ENCODE peak calls at places on chromosome 10, in eight cellular contexts. M, T, F, L, G, I, H and D are unnamed samples.

GRCh38 chr10:131802156-131802915 is 98.5 kb upstream of the PPP2R2D start:
- DNase-seq in M (no peak), T (no peak), F (no peak), L (no peak), G (no peak), I (no peak), H (no peak), D (no peak)

GRCh38 chr10:69401416-69401815 is 15.3 kb downstream of the TACR2 start:
- DNase-seq in M (no peak), T (no peak), F (no peak), L (no peak), G (no peak), I (no peak), H (no peak), D (no peak)

GRCh38 chr10:43827853-43828252 is 179.2 kb upstream of the ZNF32 start:
- DNase-seq in M (no peak), T (no peak), F (no peak), L (no peak), G (no peak), I (no peak), H (no peak), D (no peak)

GRCh38 chr10:49183596-49184542 is 4.3 kb downstream of the TMEM273 start:
- DNase-seq in M (no peak), T (no peak), F (no peak), L (no peak), G (no peak), I (no peak), H (no peak), D (no peak)

GRCh38 chr10:25076501-25077197 is 60.2 kb downstream of the THNSL1 start:
- DNase-seq in M (no peak), T (peak), F (no peak), L (no peak), G (no peak), I (no peak), H (peak), D (no peak)

GRCh38 chr10:71266147-71266917 is 52.7 kb upstream of the SLC29A3 start:
- DNase-seq in M (no peak), T (peak), F (peak), L (no peak), G (no peak), I (no peak), H (peak), D (peak)

GRCh38 chr10:77552252-77552651 is 85.4 kb downstream of the KCNMA1 start:
- DNase-seq in M (no peak), T (no peak), F (no peak), L (no peak), G (no peak), I (no peak), H (no peak), D (no peak)

GRCh38 chr10:99292159-99292558 is 37.0 kb upstream of the CNNM1 start:
- DNase-seq in M (no peak), T (peak), F (no peak), L (no peak), G (no peak), I (peak), H (peak), D (peak)

GRCh38 chr10:113381906-113382562 is 170.8 kb upstream of the HABP2 start:
- DNase-seq in M (no peak), T (peak), F (no peak), L (peak), G (no peak), I (peak), H (peak), D (no peak)

GRCh38 chr10:102815790-102816549 is 21.2 kb downstream of the CYP17A1 start:
- DNase-seq in M (no peak), T (peak), F (no peak), L (no peak), G (no peak), I (no peak), H (peak), D (no peak)

GRCh38 chr10:44413416-44413815 is 28.5 kb upstream of the CXCL12 start:
- DNase-seq in M (no peak), T (peak), F (no peak), L (no peak), G (no peak), I (no peak), H (no peak), D (no peak)

GRCh38 chr10:14918964-14919363 is 34.9 kb downstream of the DCLRE1C start:
- DNase-seq in M (no peak), T (peak), F (no peak), L (peak), G (no peak), I (no peak), H (no peak), D (no peak)

GRCh38 chr10:103168436-103168835 is 24.6 kb downstream of the NT5C2 start:
- DNase-seq in M (no peak), T (peak), F (no peak), L (no peak), G (no peak), I (peak), H (peak), D (no peak)

GRCh38 chr10:23148214-23148613 is 43.9 kb upstream of the PTF1A start:
- DNase-seq in M (no peak), T (no peak), F (no peak), L (no peak), G (no peak), I (no peak), H (no peak), D (no peak)

GRCh38 chr10:73772280-73773151 is 9.3 kb upstream of the CHCHD1 start:
- DNase-seq in M (peak), T (peak), F (peak), L (peak), G (peak), I (peak), H (peak), D (peak)

GRCh38 chr10:91043173-91043910 is 122.5 kb upstream of the ANKRD1 start:
- DNase-seq in M (peak), T (no peak), F (peak), L (peak), G (peak), I (peak), H (peak), D (peak)

GRCh38 chr10:72630144-72630543 is 4.3 kb upstream of the MICU1 start:
- DNase-seq in M (no peak), T (no peak), F (no peak), L (no peak), G (no peak), I (peak), H (no peak), D (no peak)

GRCh38 chr10:110775022-110775379 is 96.7 kb upstream of the PDCD4 start:
- DNase-seq in M (no peak), T (no peak), F (peak), L (no peak), G (peak), I (peak), H (no peak), D (peak)

GRCh38 chr10:6299743-6300105 is 97.0 kb downstream of the PFKFB3 start:
- DNase-seq in M (no peak), T (no peak), F (no peak), L (no peak), G (no peak), I (no peak), H (no peak), D (no peak)

GRCh38 chr10:28668363-28669226 is 8.7 kb upstream of the BAMBI start:
- DNase-seq in M (peak), T (peak), F (no peak), L (no peak), G (no peak), I (no peak), H (peak), D (peak)

GRCh38 chr10:34176351-34176750 is 638.7 kb downstream of the PARD3 start:
- DNase-seq in M (no peak), T (no peak), F (no peak), L (no peak), G (no peak), I (no peak), H (no peak), D (no peak)

GRCh38 chr10:49601857-49602256 is 8.3 kb upstream of the SLC18A3 start:
- DNase-seq in M (no peak), T (peak), F (no peak), L (no peak), G (no peak), I (peak), H (peak), D (no peak)

GRCh38 chr10:48192916-48193450 is 81.5 kb downstream of the FRMPD2 start:
- DNase-seq in M (no peak), T (no peak), F (no peak), L (no peak), G (no peak), I (no peak), H (no peak), D (no peak)

GRCh38 chr10:133526957-133527588 is at the start of gene CYP2E1:
- DNase-seq in M (no peak), T (no peak), F (no peak), L (no peak), G (no peak), I (no peak), H (no peak), D (no peak)

GRCh38 chr10:4397337-4397736 is 428.7 kb upstream of the AKR1E2 start:
- DNase-seq in M (no peak), T (no peak), F (no peak), L (no peak), G (no peak), I (no peak), H (no peak), D (no peak)

GRCh38 chr10:3691482-3691881 is 93.5 kb downstream of the KLF6 start:
- DNase-seq in M (no peak), T (peak), F (no peak), L (no peak), G (no peak), I (no peak), H (no peak), D (no peak)

GRCh38 chr10:21314234-21314633 is 211.2 kb downstream of the SKIDA1 start:
- DNase-seq in M (peak), T (peak), F (peak), L (no peak), G (no peak), I (no peak), H (no peak), D (no peak)

GRCh38 chr10:119724630-119725549 is 960 bp upstream of the INPP5F start:
- DNase-seq in M (no peak), T (peak), F (peak), L (peak), G (no peak), I (no peak), H (peak), D (no peak)

GRCh38 chr10:112988839-112989406 is 38.9 kb downstream of the TCF7L2 start:
- DNase-seq in M (no peak), T (no peak), F (no peak), L (no peak), G (no peak), I (no peak), H (no peak), D (no peak)

DNA sequence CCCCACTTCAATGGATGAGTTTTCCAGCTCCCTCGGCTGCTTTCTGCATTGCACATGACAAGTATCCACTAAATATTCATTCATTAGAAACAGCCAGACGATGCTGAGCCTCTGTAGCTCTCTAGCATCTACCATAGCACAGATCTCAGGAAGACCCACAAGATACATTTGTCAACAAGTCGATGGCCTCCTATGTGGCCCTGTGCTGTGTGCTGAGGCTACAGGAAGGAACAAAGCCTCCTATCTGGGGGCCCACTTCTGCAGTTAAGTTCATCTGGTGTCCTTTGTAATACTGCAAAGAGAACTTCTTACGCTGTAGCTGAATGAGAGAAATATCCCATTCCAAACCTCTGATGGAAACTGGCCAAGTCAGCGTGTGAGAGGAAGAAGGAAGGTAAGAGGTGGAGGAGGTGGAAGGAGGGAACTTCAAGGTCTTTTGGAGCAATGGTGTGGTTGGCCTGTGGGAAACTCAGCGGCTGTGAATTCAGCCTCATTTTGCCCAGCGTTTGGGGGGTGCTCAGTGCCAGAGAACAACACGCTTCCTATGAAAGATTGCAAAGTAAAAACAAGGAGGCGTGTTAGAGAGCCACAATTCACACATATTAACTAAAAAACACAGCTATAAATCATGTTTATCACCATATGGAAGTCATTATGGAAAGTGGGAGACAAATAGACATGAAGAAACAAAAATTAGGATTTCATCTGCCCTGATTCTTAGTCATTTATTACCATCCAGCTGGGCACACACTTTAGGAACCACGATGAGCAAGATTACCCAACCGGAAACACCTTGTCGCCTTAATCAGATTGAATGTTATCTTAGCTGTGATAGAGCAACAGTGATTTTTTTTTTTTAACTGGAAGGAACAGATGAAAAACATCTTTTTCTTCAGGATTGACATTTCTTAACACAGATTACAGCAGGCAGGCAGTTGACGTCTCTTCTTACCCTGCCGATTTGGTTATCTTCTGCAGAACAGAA is 62.2 kb upstream of the USP6NL start:
- DNase-seq in M (no peak), T (no peak), F (no peak), L (no peak), G (no peak), I (no peak), H (peak), D (no peak)
- H3K4me3 ChIP-seq in M (no peak), T (no peak), F (no peak), L (no peak), G (no peak), I (no peak), H (no peak), D (no peak)

DNA sequence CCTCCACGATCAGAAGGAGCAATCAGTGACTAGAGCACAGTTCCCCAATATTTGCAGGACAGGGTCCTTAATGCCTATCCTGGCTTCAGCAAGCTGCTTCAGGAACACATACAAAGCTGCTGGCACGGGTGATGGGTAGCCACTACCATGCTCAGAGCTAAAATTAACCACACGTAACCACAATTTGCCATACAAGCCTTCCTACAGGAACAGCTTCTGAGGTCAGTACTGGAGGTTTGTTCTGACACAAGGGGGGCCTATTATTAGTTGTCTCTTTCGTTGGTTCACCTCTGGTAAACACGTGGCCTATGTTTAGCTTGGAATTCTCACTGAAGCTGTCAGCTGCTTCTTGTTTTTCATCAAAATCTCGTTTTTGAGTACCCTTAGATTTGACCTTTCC is 41.1 kb downstream of the ZNF248 start:
- DNase-seq in M (no peak), T (no peak), F (no peak), L (no peak), G (no peak), I (no peak), H (no peak), D (no peak)
- H3K4me2 ChIP-seq in M (no peak), T (no peak), F (no peak), L (no peak), G (no peak), I (no peak), H (no peak), D (no peak)

GRCh38 chr10:8036521-8037198 is 17.8 kb upstream of the GATA3 start:
- DNase-seq in M (no peak), T (no peak), F (no peak), L (no peak), G (no peak), I (no peak), H (no peak), D (no peak)

GRCh38 chr10:8039323-8039922 is 15.1 kb upstream of the GATA3 start:
- DNase-seq in M (peak), T (no peak), F (no peak), L (no peak), G (no peak), I (no peak), H (no peak), D (no peak)

GRCh38 chr10:8035641-8036520 is 18.6 kb upstream of the GATA3 start:
- DNase-seq in M (peak), T (no peak), F (no peak), L (no peak), G (no peak), I (no peak), H (no peak), D (no peak)

GRCh38 chr10:8037941-8038894 is 16.3 kb upstream of the GATA3 start:
- DNase-seq in M (peak), T (no peak), F (no peak), L (no peak), G (no peak), I (no peak), H (no peak), D (no peak)

GRCh38 chr10:8037199-8037801 is 17.2 kb upstream of the GATA3 start:
- DNase-seq in M (peak), T (no peak), F (no peak), L (no peak), G (no peak), I (no peak), H (no peak), D (no peak)
- TF ChIP-seq EZH2 in M (peak), T (peak), F (peak), L (no peak), G (no peak), I (no peak), H (peak), D (peak)

GRCh38 chr10:88386878-88387773 is 196.0 kb downstream of the RNLS start:
- DNase-seq in M (peak), T (peak), F (peak), L (peak), G (peak), I (no peak), H (peak), D (peak)

GRCh38 chr10:88382699-88383098 is 200.4 kb downstream of the RNLS start:
- DNase-seq in M (no peak), T (no peak), F (no peak), L (no peak), G (no peak), I (no peak), H (no peak), D (no peak)

GRCh38 chr10:88389456-88389855 is 193.7 kb downstream of the RNLS start:
- DNase-seq in M (peak), T (peak), F (peak), L (peak), G (no peak), I (no peak), H (peak), D (peak)

GRCh38 chr10:88385601-88386203 is 197.4 kb downstream of the RNLS start:
- DNase-seq in M (no peak), T (peak), F (peak), L (peak), G (peak), I (no peak), H (no peak), D (peak)

DNA sequence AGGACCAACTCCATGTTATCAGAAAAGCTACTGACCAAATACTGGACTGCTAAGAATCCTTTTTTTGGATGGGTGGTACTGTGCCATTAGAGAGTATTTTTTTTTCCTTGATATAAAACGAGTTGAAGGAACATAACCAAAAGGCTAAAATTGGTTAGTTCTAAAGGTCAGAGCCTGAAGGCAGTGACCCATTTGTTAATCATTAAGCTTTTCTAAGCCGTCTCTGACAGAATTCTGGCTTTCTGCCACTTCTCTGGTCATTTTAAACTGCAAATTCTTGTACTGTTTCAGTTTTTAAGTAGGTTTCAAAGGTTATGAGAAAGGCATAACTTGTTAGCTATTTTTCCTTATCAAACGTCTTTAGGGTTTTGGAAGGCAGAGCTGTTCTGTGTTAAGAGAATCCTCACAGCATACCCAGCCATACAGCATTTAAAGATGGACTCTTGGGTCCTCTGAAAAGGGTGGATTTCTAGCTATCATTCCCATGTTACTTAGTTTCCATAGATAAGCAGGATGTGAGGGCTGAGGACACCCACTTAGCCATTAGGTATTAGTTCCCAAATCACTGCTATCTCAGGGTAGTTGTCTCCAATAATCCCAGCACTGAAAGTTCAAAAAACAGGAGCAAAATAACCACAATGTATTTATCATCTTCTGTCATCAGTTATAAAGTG is 196.8 kb downstream of the RNLS start:
- DNase-seq in M (no peak), T (no peak), F (peak), L (peak), G (no peak), I (no peak), H (peak), D (peak)
- H3K4me3 ChIP-seq in M (no peak), T (peak), F (peak), L (peak), G (peak), I (no peak), H (no peak), D (peak)

GRCh38 chr10:55233505-55233904 is 432.5 kb upstream of the PCDH15 start:
- DNase-seq in M (no peak), T (no peak), F (no peak), L (peak), G (no peak), I (no peak), H (no peak), D (no peak)
- H3K4me2 ChIP-seq in M (no peak), T (no peak), F (peak), L (peak), G (no peak), I (no peak), H (peak), D (no peak)

GRCh38 chr10:75408512-75408881 is 6.9 kb upstream of the ZNF503 start:
- DNase-seq in M (peak), T (no peak), F (no peak), L (no peak), G (no peak), I (no peak), H (peak), D (peak)
- TF ChIP-seq EZH2 in M (no peak), T (no peak), F (no peak), L (no peak), G (no peak), I (no peak), H (no peak), D (no peak)

DNA sequence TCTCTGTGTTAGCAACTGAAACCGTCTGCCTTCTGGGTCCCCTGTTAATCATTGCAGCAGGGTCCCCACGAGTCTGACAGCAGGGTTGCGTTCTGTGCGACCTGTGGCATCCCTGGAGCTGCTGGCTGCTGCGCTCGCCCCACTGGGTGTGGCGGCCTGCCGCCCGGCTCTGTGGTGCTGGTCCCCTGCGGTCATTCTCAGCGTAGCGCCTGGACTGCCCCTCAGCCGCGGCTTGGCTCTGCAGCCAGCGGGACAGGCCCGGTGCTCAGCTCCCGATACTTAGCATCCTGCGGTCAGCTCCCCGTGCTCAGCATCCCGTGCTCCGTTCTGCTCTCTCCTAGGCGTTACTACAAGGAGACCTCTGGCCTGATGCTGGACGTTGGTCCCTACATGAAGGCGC is 35.0 kb downstream of the LHPP start:
- DNase-seq in M (no peak), T (no peak), F (no peak), L (no peak), G (no peak), I (no peak), H (no peak), D (no peak)
- H3K4me3 ChIP-seq in M (no peak), T (no peak), F (no peak), L (no peak), G (no peak), I (no peak), H (no peak), D (no peak)